ENCODE peak calls at places on chromosomes 13 and 19, in four cellular contexts. V, J, X and C are unnamed samples.

GRCh38 chr19:7196721-7197168 is 97.5 kb downstream of the INSR start:
- DNase-seq in V (no peak), J (peak; percentile 95), X (peak; percentile 95), C (peak; percentile 26)

GRCh38 chr19:56837004-56837403 is 3.5 kb downstream of the PEG3 start:
- DNase-seq in V (no peak), J (peak; percentile 20), X (peak; percentile 49), C (peak; percentile 22)

GRCh38 chr13:114127473-114128347 is 4.7 kb downstream of the RASA3 start:
- DNase-seq in V (no peak), J (no peak), X (no peak), C (no peak)

GRCh38 chr13:21304256-21304655 is 127.8 kb downstream of the MRPL57 start:
- DNase-seq in V (no peak), J (no peak), X (no peak), C (no peak)

GRCh38 chr19:50242586-50242985 is 39.2 kb downstream of the MYH14 start:
- DNase-seq in V (no peak), J (no peak), X (no peak), C (no peak)

GRCh38 chr19:54178581-54179261 is 5.8 kb upstream of the TMC4 start:
- DNase-seq in V (no peak), J (no peak), X (no peak), C (no peak)

GRCh38 chr13:39952244-39953233 is 297.1 kb downstream of the COG6 start:
- DNase-seq in V (peak; percentile 11), J (peak; percentile 42), X (no peak), C (no peak)

GRCh38 chr19:29528350-29528945 is 2.7 kb downstream of the VSTM2B start:
- DNase-seq in V (peak; percentile 58), J (no peak), X (peak; percentile 43), C (peak; percentile 92)

GRCh38 chr19:13976446-13976845 is 24.1 kb downstream of the DCAF15 start:
- DNase-seq in V (no peak), J (no peak), X (no peak), C (peak; percentile 43)

GRCh38 chr19:38544569-38545315 is 73.0 kb downstream of the MAP4K1 start:
- DNase-seq in V (peak; percentile 5), J (no peak), X (no peak), C (no peak)

GRCh38 chr19:51887522-51888498 is at the start of gene ZNF577:
- DNase-seq in V (peak; percentile 93), J (peak; percentile 86), X (peak; percentile 92), C (peak; percentile 81)

GRCh38 chr13:49373699-49374098 is 70.2 kb downstream of the CAB39L start:
- DNase-seq in V (peak; percentile 42), J (no peak), X (no peak), C (no peak)

GRCh38 chr19:39986643-39987042 is 10.2 kb upstream of the ZNF546 start:
- DNase-seq in V (no peak), J (no peak), X (no peak), C (no peak)

GRCh38 chr13:46908511-46908910 is 11.7 kb upstream of the HTR2A start:
- DNase-seq in V (peak; percentile 19), J (no peak), X (no peak), C (no peak)

GRCh38 chr13:38398810-38399493 is 49.3 kb downstream of the UFM1 start:
- DNase-seq in V (peak; percentile 39), J (no peak), X (no peak), C (no peak)

GRCh38 chr13:97855570-97855970 is 97.9 kb upstream of the IPO5 start:
- DNase-seq in V (peak; percentile 86), J (peak; percentile 36), X (peak; percentile 40), C (no peak)

GRCh38 chr19:41299755-41300089 is 10.2 kb upstream of the CCDC97 start:
- DNase-seq in V (peak; percentile 92), J (peak; percentile 51), X (no peak), C (no peak)

GRCh38 chr19:41304706-41305483 is 5.1 kb upstream of the CCDC97 start:
- DNase-seq in V (no peak), J (no peak), X (no peak), C (no peak)

GRCh38 chr19:41305923-41306322 is 4.0 kb upstream of the CCDC97 start:
- DNase-seq in V (no peak), J (no peak), X (no peak), C (peak; percentile 19)

GRCh38 chr19:41303941-41304340 is 6.0 kb upstream of the CCDC97 start:
- DNase-seq in V (no peak), J (no peak), X (no peak), C (no peak)

GRCh38 chr19:41302624-41303351 is 7.2 kb upstream of the CCDC97 start:
- DNase-seq in V (no peak), J (no peak), X (no peak), C (peak; percentile 77)
- H3K4me1 ChIP-seq in V (peaks cover 20% of the 10 kb centered on the region), J (peaks cover 16% of the 10 kb centered on the region), X (no peaks in the 10 kb centered on the region), C (peaks cover 38% of the 10 kb centered on the region)

GRCh38 chr13:75145926-75146325 is 336.0 kb downstream of the TBC1D4 start:
- DNase-seq in V (no peak), J (no peak), X (no peak), C (no peak)
- TF ChIP-seq POLR2A in V (no peak), J (no peak), X (no peak), C (no peak)

GRCh38 chr19:48311384-48311783 is 14.0 kb upstream of the EMP3 start:
- DNase-seq in V (no peak), J (no peak), X (no peak), C (no peak)

GRCh38 chr19:48303367-48303766 is 22.0 kb upstream of the EMP3 start:
- DNase-seq in V (no peak), J (no peak), X (no peak), C (peak; percentile 69)

GRCh38 chr19:48303866-48304265 is 21.5 kb upstream of the EMP3 start:
- DNase-seq in V (no peak), J (no peak), X (no peak), C (no peak)

GRCh38 chr19:48310227-48310626 is 15.1 kb upstream of the EMP3 start:
- DNase-seq in V (no peak), J (no peak), X (no peak), C (no peak)

GRCh38 chr19:48308695-48309586 is 16.4 kb upstream of the EMP3 start:
- DNase-seq in V (no peak), J (no peak), X (no peak), C (no peak)
- TF ChIP-seq CTCF in V (no peak), J (no peak), X (no peak), C (no peak)

DNA sequence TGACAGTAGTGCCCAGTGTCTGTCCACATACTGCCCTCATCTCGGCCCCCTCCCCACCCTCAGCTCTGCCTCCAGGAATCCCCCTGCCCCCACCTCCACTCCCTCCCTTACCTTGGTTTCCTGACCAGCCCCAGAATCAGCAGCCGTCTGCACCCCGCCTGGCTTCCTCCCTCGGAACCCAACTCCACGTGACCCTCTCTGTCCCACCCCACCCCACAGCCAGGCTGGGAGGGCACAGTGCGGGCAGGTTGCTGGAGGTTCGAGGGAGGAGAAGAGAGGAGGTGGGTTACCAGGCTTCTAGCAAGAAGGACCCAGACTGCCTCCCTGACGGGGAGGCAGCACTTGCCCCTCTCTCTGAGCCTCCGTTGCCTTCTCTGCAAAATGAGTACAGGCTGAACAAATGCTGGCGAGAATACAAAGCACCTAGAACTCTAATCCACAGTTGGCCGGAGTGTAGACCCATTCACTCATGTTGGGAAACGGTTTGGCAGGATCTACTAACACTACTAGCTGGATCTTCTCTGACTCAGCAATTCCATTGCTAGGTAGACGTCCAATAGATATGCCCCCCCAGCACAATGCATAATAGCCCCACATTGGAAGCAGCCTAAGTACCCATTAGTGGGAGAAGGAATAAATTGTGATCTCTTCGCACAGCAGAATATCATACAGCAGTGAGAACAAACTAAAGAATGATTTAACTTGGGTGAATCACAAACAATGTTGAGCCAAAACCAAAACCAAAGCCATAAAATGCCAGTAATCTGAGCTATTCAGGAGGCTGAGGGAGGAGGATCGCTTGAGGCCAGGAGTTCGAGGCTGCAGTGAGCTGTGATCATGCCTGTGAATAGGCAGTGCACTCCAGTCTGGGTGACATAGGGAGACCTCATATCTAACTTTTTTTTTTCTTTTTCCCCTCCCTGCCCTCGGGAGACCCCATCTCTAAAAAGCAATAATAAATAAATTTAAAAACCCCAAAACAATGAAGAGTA is at the start of gene RASAL3:
- DNase-seq in V (no peak), J (no peak), X (no peak), C (peak; percentile 61)
- H3K4me1 ChIP-seq in V (no peaks in the 10 kb centered on the region), J (peaks cover 5% of the 10 kb centered on the region), X (no peaks in the 10 kb centered on the region), C (peaks cover 6% of the 10 kb centered on the region)

DNA sequence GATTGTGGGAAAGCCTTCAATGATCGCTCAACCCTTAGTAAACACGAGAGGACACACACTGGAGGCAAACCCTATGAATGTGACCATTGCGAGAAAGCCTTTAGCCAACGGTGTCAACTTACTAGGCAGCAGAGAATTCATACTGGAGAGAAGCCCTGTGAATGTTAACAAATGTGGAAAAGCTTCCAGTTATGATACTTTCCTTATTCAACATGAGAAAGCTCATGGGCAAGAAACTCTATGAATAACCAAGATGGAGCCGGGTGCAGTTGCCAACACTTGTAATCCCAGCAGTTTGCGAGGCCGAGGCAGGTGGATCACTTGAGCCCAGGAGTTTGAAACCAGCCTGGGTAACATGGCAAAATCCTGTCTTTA is 15.8 kb upstream of the ZNF8 start:
- DNase-seq in V (no peak), J (no peak), X (no peak), C (no peak)
- TF ChIP-seq POLR2A in V (no peak), J (no peak), X (no peak), C (no peak)